ENCODE peak calls at places on chromosomes 13 and 19, in five cellular contexts. E, D, W, A and S are unnamed samples.

GRCh38 chr13:113421673-113422270 is 31.5 kb downstream of the ADPRHL1 start:
- DNase-seq in D (peak; percentile 11), W (peak; percentile 50), E (no peak), A (no peak), S (no peak)

GRCh38 chr19:42253245-42254082 is 1.5 kb downstream of the ERF start:
- DNase-seq in W (peak; percentile 57), A (no peak), D (no peak), E (peak; percentile 72), S (peak; percentile 45)

GRCh38 chr13:67880916-67881315 is 650.8 kb upstream of the PCDH9 start:
- DNase-seq in E (no peak), D (peak; percentile 9), A (no peak), W (no peak), S (no peak)

GRCh38 chr13:39054112-39054511 is 15.9 kb downstream of the NHLRC3 start:
- DNase-seq in E (no peak), A (no peak), W (no peak), D (no peak), S (no peak)

GRCh38 chr19:32397736-32398135 is 7.8 kb upstream of the DPY19L3 start:
- DNase-seq in W (no peak), D (peak; percentile 54), E (no peak), A (no peak), S (no peak)

GRCh38 chr13:91313103-91313502 is 34.4 kb upstream of the MIR17HG start:
- DNase-seq in W (peak; percentile 22), A (no peak), E (no peak), D (peak; percentile 14), S (no peak)

GRCh38 chr13:20174656-20175405 is 14.0 kb upstream of the GJA3 start:
- DNase-seq in E (peak; percentile 88), D (peak; percentile 91), W (peak; percentile 75), A (no peak), S (peak; percentile 38)

GRCh38 chr19:16661480-16662034 is 618 bp downstream of the TMEM38A start:
- DNase-seq in W (peak; percentile 17), A (no peak), D (no peak), E (peak; percentile 60), S (peak; percentile 64)

GRCh38 chr13:52739468-52740071 is at the start of gene CNMD:
- DNase-seq in D (no peak), W (no peak), E (no peak), A (no peak), S (no peak)

GRCh38 chr19:55321466-55321865 is 3.7 kb downstream of the TMEM150B start:
- DNase-seq in E (no peak), W (no peak), D (no peak), A (no peak), S (no peak)

GRCh38 chr13:94267581-94267980 is 211.9 kb downstream of the DCT start:
- DNase-seq in E (no peak), W (no peak), A (no peak), D (no peak), S (no peak)

GRCh38 chr19:30857966-30858490 is 485.8 kb downstream of the ZNF536 start:
- DNase-seq in A (no peak), W (no peak), E (no peak), D (no peak), S (no peak)

GRCh38 chr19:58538257-58539168 is 5.4 kb upstream of the TRIM28 start:
- DNase-seq in A (no peak), E (peak; percentile 80), W (no peak), D (no peak), S (no peak)

GRCh38 chr19:28633223-28634030 is 579.5 kb downstream of the UQCRFS1 start:
- DNase-seq in A (peak; percentile 24), E (no peak), D (peak; percentile 46), W (no peak), S (peak; percentile 48)

GRCh38 chr19:40907968-40908735 is 26.1 kb upstream of the CYP2A7 start:
- DNase-seq in W (no peak), E (no peak), D (no peak), A (no peak), S (no peak)

GRCh38 chr19:36805364-36805763 is 32.8 kb upstream of the ZNF850 start:
- DNase-seq in E (no peak), A (no peak), D (no peak), W (no peak), S (no peak)

GRCh38 chr19:46759817-46760333 is 13.6 kb upstream of the STRN4 start:
- DNase-seq in E (no peak), D (peak; percentile 96), A (no peak), W (peak; percentile 83), S (no peak)

GRCh38 chr19:15129856-15130580 is 22.8 kb downstream of the SYDE1 start:
- DNase-seq in W (no peak), E (no peak), A (peak; percentile 2), D (no peak), S (no peak)

GRCh38 chr19:29761575-29762225 is 46.6 kb upstream of the C19orf12 start:
- DNase-seq in A (no peak), E (no peak), W (no peak), D (no peak), S (no peak)

GRCh38 chr19:3723883-3724282 is 15.7 kb downstream of the TJP3 start:
- DNase-seq in E (no peak), D (no peak), W (no peak), A (no peak), S (no peak)

GRCh38 chr19:40174087-40174486 is 17.1 kb upstream of the MAP3K10 start:
- DNase-seq in D (no peak), W (no peak), E (no peak), A (no peak), S (no peak)

GRCh38 chr19:2524840-2525723 is 49.2 kb downstream of the GADD45B start:
- DNase-seq in A (no peak), E (no peak), D (no peak), W (no peak), S (no peak)

GRCh38 chr13:45321230-45321629 is 19.8 kb downstream of the TPT1 start:
- DNase-seq in A (no peak), D (no peak), W (no peak), E (no peak), S (no peak)

GRCh38 chr13:112943309-112944125 is 25.5 kb upstream of the MCF2L start:
- DNase-seq in A (peak; percentile 78), D (peak; percentile 2), E (peak; percentile 61), W (no peak), S (no peak)

GRCh38 chr13:31756346-31756745 is 17.0 kb downstream of the RXFP2 start:
- DNase-seq in D (peak; percentile 96), A (no peak), E (no peak), W (no peak), S (no peak)

GRCh38 chr13:111904701-111905608 is 162.0 kb upstream of the SOX1 start:
- DNase-seq in D (no peak), E (no peak), W (no peak), A (no peak), S (no peak)

GRCh38 chr13:110533771-110534670 is 27.5 kb downstream of the RAB20 start:
- DNase-seq in A (no peak), D (no peak), W (no peak), E (peak; percentile 16), S (no peak)

GRCh38 chr13:36395280-36395679 is 37.0 kb upstream of the CCNA1 start:
- DNase-seq in D (peak; percentile 48), E (no peak), A (no peak), W (no peak), S (no peak)

GRCh38 chr13:50459046-50459445 is 384.4 kb downstream of the DLEU7 start:
- DNase-seq in W (no peak), A (no peak), E (no peak), D (no peak), S (no peak)

GRCh38 chr13:33637978-33638743 is 179.8 kb upstream of the RFC3 start:
- DNase-seq in A (no peak), E (no peak), D (peak; percentile 74), W (no peak), S (no peak)

GRCh38 chr19:15398501-15399233 is 19.1 kb upstream of the AKAP8 start:
- DNase-seq in W (no peak), A (no peak), E (no peak), D (no peak), S (peak; percentile 67)

GRCh38 chr13:49253310-49253709 is 5.6 kb downstream of the CDADC1 start:
- DNase-seq in E (no peak), W (no peak), D (no peak), A (no peak), S (no peak)

GRCh38 chr13:44917589-44918322 is 71.5 kb downstream of the NUFIP1 start:
- DNase-seq in D (peak; percentile 89), W (peak; percentile 97), E (peak; percentile 94), A (peak; percentile 83), S (peak; percentile 95)

GRCh38 chr19:511101-511841 is 4.0 kb downstream of the TPGS1 start:
- DNase-seq in D (no peak), E (peak; percentile 72), A (peak; percentile 98), W (no peak), S (no peak)

GRCh38 chr13:112771877-112772538 is 82.2 kb downstream of the ATP11A start:
- DNase-seq in E (peak; percentile 11), D (no peak), W (no peak), A (no peak), S (no peak)

GRCh38 chr13:110664673-110665072 is 41.2 kb downstream of the CARS2 start:
- DNase-seq in D (no peak), E (no peak), A (no peak), W (no peak), S (no peak)

GRCh38 chr19:38023245-38023644 is 116.2 kb downstream of the SIPA1L3 start:
- DNase-seq in D (no peak), A (no peak), W (no peak), E (no peak), S (no peak)

GRCh38 chr19:49676136-49676689 is 858 bp upstream of the PRMT1 start:
- DNase-seq in W (peak; percentile 78), A (peak; percentile 91), E (peak; percentile 86), D (peak; percentile 84), S (peak; percentile 82)

GRCh38 chr13:94269557-94269956 is 209.9 kb downstream of the DCT start:
- DNase-seq in E (no peak), D (no peak), A (no peak), W (no peak), S (no peak)

GRCh38 chr13:19117913-19118739 is 63.5 kb downstream of the TUBA3C start:
- DNase-seq in A (peak; percentile 29), W (no peak), D (no peak), E (no peak), S (no peak)